ENCODE peak calls at places on chromosomes 2 and 18, in four cellular contexts. One of them, this sample, is unnamed.

GRCh38 chr2:226514895-226515294 is 284.7 kb downstream of the IRS1 start:
- DNase-seq in body of pancreas: no peak
- DNase-seq in pancreas: no peak
- DNase-seq in A549: peak; percentile 84
- DNase-seq in this sample: no peak

GRCh38 chr2:112151701-112152440 is 13.7 kb downstream of the FBLN7 start:
- DNase-seq in body of pancreas: no peak
- DNase-seq in pancreas: no peak
- DNase-seq in A549: no peak
- DNase-seq in this sample: no peak

GRCh38 chr2:68365087-68365486 is at the start of gene PLEK:
- DNase-seq in body of pancreas: peak; percentile 14
- DNase-seq in pancreas: no peak
- DNase-seq in A549: no peak
- DNase-seq in this sample: no peak

GRCh38 chr2:19607931-19608762 is 249.7 kb upstream of the OSR1 start:
- DNase-seq in body of pancreas: no peak
- DNase-seq in pancreas: no peak
- DNase-seq in A549: peak; percentile 79
- DNase-seq in this sample: no peak

GRCh38 chr2:96524482-96525210 is 11.9 kb upstream of the ARID5A start:
- DNase-seq in body of pancreas: no peak
- DNase-seq in pancreas: no peak
- DNase-seq in A549: no peak
- DNase-seq in this sample: no peak

GRCh38 chr2:100767224-100767653 is 52.7 kb upstream of the NPAS2 start:
- DNase-seq in body of pancreas: no peak
- DNase-seq in pancreas: no peak
- DNase-seq in A549: peak; percentile 22
- DNase-seq in this sample: no peak

GRCh38 chr2:136131961-136132839 is 14.3 kb upstream of the CXCR4 start:
- DNase-seq in body of pancreas: no peak
- DNase-seq in pancreas: no peak
- DNase-seq in A549: no peak
- DNase-seq in this sample: peak; percentile 91

GRCh38 chr2:72135921-72136320 is 11.7 kb downstream of the CYP26B1 start:
- DNase-seq in body of pancreas: no peak
- DNase-seq in pancreas: no peak
- DNase-seq in A549: no peak
- DNase-seq in this sample: no peak

GRCh38 chr18:21141678-21142422 is 30.2 kb upstream of the ROCK1 start:
- DNase-seq in body of pancreas: no peak
- DNase-seq in pancreas: no peak
- DNase-seq in A549: no peak
- DNase-seq in this sample: no peak

GRCh38 chr2:239259603-239260298 is 141.1 kb downstream of the HDAC4 start:
- DNase-seq in body of pancreas: peak; percentile 2
- DNase-seq in pancreas: no peak
- DNase-seq in A549: no peak
- DNase-seq in this sample: no peak

GRCh38 chr2:96638144-96639121 is at the start of gene KANSL3:
- DNase-seq in body of pancreas: peak; percentile 92
- DNase-seq in pancreas: peak; percentile 94
- DNase-seq in A549: peak; percentile 95
- DNase-seq in this sample: peak; percentile 90

GRCh38 chr2:89763254-89763580 is 1071.7 kb downstream of the RPIA start:
- DNase-seq in body of pancreas: no peak
- DNase-seq in pancreas: peak; percentile 14
- DNase-seq in A549: peak; percentile 7
- DNase-seq in this sample: peak; percentile 48

GRCh38 chr2:240398711-240399267 is 36.7 kb upstream of the GPC1 start:
- DNase-seq in body of pancreas: peak; percentile 3
- DNase-seq in pancreas: no peak
- DNase-seq in A549: no peak
- DNase-seq in this sample: no peak

GRCh38 chr2:101517753-101518152 is 42.8 kb upstream of the RFX8 start:
- DNase-seq in body of pancreas: no peak
- DNase-seq in pancreas: no peak
- DNase-seq in A549: peak; percentile 83
- DNase-seq in this sample: no peak

GRCh38 chr2:198214108-198214736 is 409.8 kb downstream of the PLCL1 start:
- DNase-seq in body of pancreas: no peak
- DNase-seq in pancreas: no peak
- DNase-seq in A549: no peak
- DNase-seq in this sample: no peak

GRCh38 chr18:12283256-12283655 is 24.8 kb upstream of the TUBB6 start:
- DNase-seq in body of pancreas: no peak
- DNase-seq in pancreas: no peak
- DNase-seq in A549: peak; percentile 27
- DNase-seq in this sample: no peak

GRCh38 chr2:1306029-1306686 is 107.1 kb upstream of the TPO start:
- DNase-seq in body of pancreas: no peak
- DNase-seq in pancreas: no peak
- DNase-seq in A549: no peak
- DNase-seq in this sample: no peak

GRCh38 chr18:64807560-64807959 is 658.7 kb upstream of the LINC00305 start:
- DNase-seq in body of pancreas: no peak
- DNase-seq in pancreas: no peak
- DNase-seq in A549: no peak
- DNase-seq in this sample: no peak

GRCh38 chr2:106267997-106268396 is 73.9 kb upstream of the UXS1 start:
- DNase-seq in body of pancreas: no peak
- DNase-seq in pancreas: no peak
- DNase-seq in A549: no peak
- DNase-seq in this sample: no peak

GRCh38 chr18:44789704-44790103 is 109.0 kb downstream of the SETBP1 start:
- DNase-seq in body of pancreas: no peak
- DNase-seq in pancreas: no peak
- DNase-seq in A549: peak; percentile 12
- DNase-seq in this sample: no peak

DNA sequence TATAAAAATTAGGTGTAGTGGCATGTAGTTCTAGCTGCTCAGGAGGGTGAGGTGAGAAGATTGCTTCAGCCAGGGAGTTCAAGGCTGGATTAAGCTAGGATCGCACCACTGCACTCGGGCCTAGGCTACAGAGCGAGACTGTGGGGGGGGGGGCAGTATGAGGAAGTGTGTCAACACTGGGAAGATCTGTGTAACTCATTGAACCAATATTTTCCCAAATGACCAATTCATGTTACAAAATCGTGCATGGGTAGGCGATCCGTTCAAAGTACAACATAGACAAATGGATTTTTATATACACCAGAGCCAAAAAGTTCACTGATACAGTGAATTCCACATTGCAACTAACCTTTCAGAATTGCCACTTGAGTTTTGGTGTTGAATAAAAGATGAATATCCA is 8.1 kb downstream of the SMAD4 start:
- DNase-seq in body of pancreas: peak; percentile 35
- DNase-seq in pancreas: peak; percentile 37
- DNase-seq in A549: no peak
- DNase-seq in this sample: no peak
- H3K4me1 ChIP-seq in body of pancreas: peaks cover 81% of the 10 kb centered on the region
- H3K4me1 ChIP-seq in pancreas: peaks cover 42% of the 10 kb centered on the region
- H3K4me1 ChIP-seq in A549: peaks cover 28% of the 10 kb centered on the region
- H3K4me1 ChIP-seq in this sample: peaks cover 88% of the 10 kb centered on the region

GRCh38 chr2:85795331-85796045 is 41.7 kb downstream of the ATOH8 start:
- DNase-seq in body of pancreas: no peak
- DNase-seq in pancreas: no peak
- DNase-seq in A549: no peak
- DNase-seq in this sample: no peak
- H3K4me1 ChIP-seq in body of pancreas: peaks cover 29% of the 10 kb centered on the region
- H3K4me1 ChIP-seq in pancreas: no peaks in the 10 kb centered on the region
- H3K4me1 ChIP-seq in A549: peaks cover 55% of the 10 kb centered on the region
- H3K4me1 ChIP-seq in this sample: no peaks in the 10 kb centered on the region

GRCh38 chr2:20620696-20621365 is 30.1 kb downstream of the HS1BP3 start:
- DNase-seq in body of pancreas: no peak
- DNase-seq in pancreas: no peak
- DNase-seq in A549: no peak
- DNase-seq in this sample: no peak
- H3K4me1 ChIP-seq in body of pancreas: peaks cover 31% of the 10 kb centered on the region
- H3K4me1 ChIP-seq in pancreas: peaks cover 8% of the 10 kb centered on the region
- H3K4me1 ChIP-seq in A549: peaks cover 26% of the 10 kb centered on the region
- H3K4me1 ChIP-seq in this sample: no peaks in the 10 kb centered on the region

DNA sequence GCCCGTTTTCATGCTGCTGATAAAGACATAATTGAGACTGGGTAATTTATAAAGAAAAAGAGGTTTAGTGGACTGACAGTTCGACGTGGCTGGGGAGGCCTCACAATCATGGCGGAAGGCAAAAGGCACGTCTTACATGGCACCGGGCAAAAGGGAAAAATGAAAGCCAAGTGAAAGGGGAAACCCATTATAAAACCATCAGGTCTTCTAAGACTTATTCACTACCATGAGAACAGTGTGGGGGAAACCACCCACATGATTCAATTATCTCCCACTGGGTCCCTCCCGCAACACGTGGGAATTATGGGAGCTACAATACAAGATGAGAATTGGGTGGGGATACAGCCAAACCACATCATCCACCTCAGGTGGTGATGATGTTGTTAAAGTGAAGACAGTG is 3.3 kb upstream of the RAB12 start:
- DNase-seq in body of pancreas: no peak
- DNase-seq in pancreas: no peak
- DNase-seq in A549: no peak
- DNase-seq in this sample: no peak
- H3K4me1 ChIP-seq in body of pancreas: peaks cover 13% of the 10 kb centered on the region
- H3K4me1 ChIP-seq in pancreas: peaks cover 7% of the 10 kb centered on the region
- H3K4me1 ChIP-seq in A549: peaks cover 5% of the 10 kb centered on the region
- H3K4me1 ChIP-seq in this sample: peaks cover 8% of the 10 kb centered on the region

This sample was measured in CD8-positive, alpha-beta memory T cell.